ENCODE peak calls at places on chromosomes 6 and 20, in six cellular contexts. V is endothelial cell of umbilical vein, M is SK-N-SH, Y is PC-9, C is neuronal stem cell, O is neural progenitor cell. F is an unnamed sample.

GRCh38 chr6:42981866-42982265 is 2.5 kb upstream of the PPP2R5D start:
- DNase-seq in V (no peak), M (no peak), Y (no peak), C (no peak), O (no peak), F (no peak)

GRCh38 chr6:84791927-84792326 is 27.5 kb upstream of the TBX18 start:
- DNase-seq in V (no peak), M (no peak), Y (no peak), C (no peak), O (no peak), F (no peak)

GRCh38 chr6:138406443-138406842 is 2.4 kb downstream of the HEBP2 start:
- DNase-seq in V (no peak), M (no peak), Y (no peak), C (no peak), O (no peak), F (no peak)

GRCh38 chr6:31829633-31830492 is 2.3 kb downstream of the HSPA1B start:
- DNase-seq in V (peak), M (no peak), Y (no peak), C (peak), O (peak), F (peak)

GRCh38 chr6:42226251-42227143 is 8.8 kb upstream of the MRPS10 start:
- DNase-seq in V (no peak), M (no peak), Y (peak), C (no peak), O (no peak), F (peak)

GRCh38 chr20:19706463-19706862 is 51.6 kb upstream of the RIN2 start:
- DNase-seq in V (no peak), M (no peak), Y (no peak), C (no peak), O (no peak), F (no peak)

GRCh38 chr6:87675004-87675681 is 26.9 kb downstream of the AKIRIN2 start:
- DNase-seq in V (no peak), M (no peak), Y (no peak), C (no peak), O (no peak), F (no peak)

GRCh38 chr6:70280462-70280861 is 22.4 kb downstream of the COL9A1 start:
- DNase-seq in V (no peak), M (peak), Y (no peak), C (no peak), O (no peak), F (peak)

GRCh38 chr6:157912326-157912725 is 69.3 kb upstream of the SYNJ2 start:
- DNase-seq in V (peak), M (no peak), Y (no peak), C (no peak), O (no peak), F (peak)

GRCh38 chr6:31899882-31900722 is 1.8 kb downstream of the ZBTB12 start:
- DNase-seq in V (no peak), M (no peak), Y (no peak), C (no peak), O (no peak), F (no peak)

GRCh38 chr6:121670511-121670910 is 235.1 kb downstream of the GJA1 start:
- DNase-seq in V (no peak), M (no peak), Y (no peak), C (no peak), O (no peak), F (no peak)

GRCh38 chr6:135038335-135038734 is 16.3 kb downstream of the HBS1L start:
- DNase-seq in V (no peak), M (no peak), Y (no peak), C (no peak), O (no peak), F (no peak)

GRCh38 chr6:137304020-137304780 is 85.0 kb upstream of the IFNGR1 start:
- DNase-seq in V (no peak), M (no peak), Y (no peak), C (no peak), O (no peak), F (no peak)

GRCh38 chr6:17912521-17912920 is 74.9 kb downstream of the KIF13A start:
- DNase-seq in V (no peak), M (no peak), Y (no peak), C (no peak), O (no peak), F (no peak)

GRCh38 chr20:23446505-23446904 is 6.2 kb downstream of the CST11 start:
- DNase-seq in V (peak), M (peak), Y (no peak), C (peak), O (peak), F (peak)

GRCh38 chr6:32973934-32974333 is 5.5 kb downstream of the BRD2 start:
- DNase-seq in V (peak), M (peak), Y (peak), C (no peak), O (peak), F (peak)

GRCh38 chr6:2008383-2008976 is 236.9 kb downstream of the GMDS start:
- DNase-seq in V (no peak), M (no peak), Y (no peak), C (no peak), O (no peak), F (no peak)

GRCh38 chr6:30685977-30686907 is at the start of gene PPP1R18:
- DNase-seq in V (peak), M (peak), Y (peak), C (no peak), O (peak), F (peak)

GRCh38 chr6:138517635-138518034 is 18.3 kb upstream of the NHSL1 start:
- DNase-seq in V (peak), M (peak), Y (no peak), C (no peak), O (peak), F (peak)

GRCh38 chr6:46015119-46015968 is at the start of gene CLIC5:
- DNase-seq in V (no peak), M (peak), Y (peak), C (no peak), O (peak), F (peak)

GRCh38 chr20:5070570-5070969 is 49.2 kb downstream of the PCNA start:
- DNase-seq in V (no peak), M (no peak), Y (no peak), C (no peak), O (no peak), F (no peak)

GRCh38 chr20:54745780-54746179 is 270.4 kb downstream of the DOK5 start:
- DNase-seq in V (no peak), M (no peak), Y (no peak), C (no peak), O (no peak), F (no peak)

GRCh38 chr6:132892929-132893771 is 78.8 kb downstream of the RPS12 start:
- DNase-seq in V (no peak), M (peak), Y (no peak), C (no peak), O (no peak), F (no peak)

GRCh38 chr20:38089500-38089899 is 56.0 kb downstream of the RPRD1B start:
- DNase-seq in V (no peak), M (no peak), Y (no peak), C (no peak), O (no peak), F (no peak)

GRCh38 chr6:45187841-45188240 is 140.3 kb upstream of the RUNX2 start:
- DNase-seq in V (no peak), M (no peak), Y (no peak), C (no peak), O (no peak), F (no peak)

GRCh38 chr20:35315199-35316020 is 23.2 kb upstream of the FAM83C start:
- DNase-seq in V (no peak), M (no peak), Y (no peak), C (no peak), O (no peak), F (no peak)

GRCh38 chr6:39803872-39804271 is 11.7 kb downstream of the DAAM2 start:
- DNase-seq in V (no peak), M (no peak), Y (no peak), C (no peak), O (no peak), F (no peak)

GRCh38 chr20:3080939-3081388 is 3.6 kb downstream of the AVP start:
- DNase-seq in V (peak), M (no peak), Y (peak), C (no peak), O (no peak), F (no peak)

DNA sequence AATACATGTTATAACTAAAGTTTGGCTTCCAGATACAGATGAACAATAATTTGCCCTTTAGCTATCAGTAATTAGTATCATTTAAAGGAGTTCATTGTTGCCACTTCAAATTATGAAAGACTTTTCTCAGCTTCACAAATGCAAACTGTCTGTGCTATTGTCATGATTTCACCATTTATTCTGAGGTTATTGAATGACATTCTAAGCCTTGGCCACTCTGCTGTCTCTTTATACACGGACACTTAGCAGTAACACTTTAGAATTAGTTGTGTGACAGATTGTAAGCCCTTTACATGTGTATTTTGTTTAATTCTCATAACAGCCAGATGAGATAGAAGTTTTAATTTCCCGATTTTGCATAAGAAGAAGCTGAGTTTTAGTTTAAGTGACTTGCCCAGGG is 176.6 kb downstream of the SLC35F1 start:
- DNase-seq in V (no peak), M (no peak), Y (no peak), C (no peak), O (no peak), F (no peak)
- H3K4me2 ChIP-seq in V (no peak), M (no peak), Y (no peak), C (no peak), O (no peak), F (no peak)

DNA sequence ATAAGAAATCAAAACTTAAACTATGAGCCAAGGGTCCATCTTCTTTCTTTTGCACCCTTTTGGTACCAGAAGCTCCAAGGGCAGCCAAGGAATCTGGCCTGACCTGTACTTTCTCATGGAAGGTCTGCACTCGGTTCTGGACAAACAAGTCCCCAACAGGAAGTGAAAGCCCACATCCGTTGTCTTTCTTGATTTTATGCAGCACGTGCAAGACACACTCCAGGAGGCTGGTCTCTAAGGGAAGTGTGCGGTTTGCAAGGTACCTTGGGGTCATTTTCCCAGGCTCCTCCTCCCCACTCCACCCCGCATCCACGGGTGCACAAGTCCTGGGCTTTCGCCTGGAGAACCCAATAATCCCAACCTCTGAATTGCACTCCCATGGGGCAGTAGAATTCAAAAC is 101.9 kb downstream of the NFATC2 start:
- DNase-seq in V (no peak), M (no peak), Y (no peak), C (no peak), O (no peak), F (no peak)
- H3K4me3 ChIP-seq in V (no peak), M (no peak), Y (no peak), C (no peak), O (no peak), F (no peak)

DNA sequence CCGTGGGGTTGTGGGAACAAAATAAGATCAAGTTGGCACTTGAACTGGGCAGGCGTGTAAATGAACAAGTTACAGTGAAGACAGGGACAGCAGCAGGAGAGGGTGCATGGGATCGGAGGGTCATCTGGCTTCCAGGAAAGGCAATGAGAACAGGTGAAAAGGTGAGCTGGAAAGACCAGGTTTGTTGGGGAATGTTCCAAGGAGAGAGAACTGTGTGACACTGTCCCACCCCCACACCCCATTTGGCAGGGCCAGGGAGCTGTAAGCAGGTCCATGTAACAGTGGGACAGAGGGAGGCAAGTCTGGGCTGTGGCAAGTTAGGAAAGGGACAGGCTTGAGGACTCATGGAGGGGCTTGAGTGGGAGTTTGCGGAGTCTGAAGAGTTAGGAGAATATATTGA is 761 bp downstream of the SGK2 start:
- DNase-seq in V (no peak), M (no peak), Y (no peak), C (no peak), O (no peak), F (no peak)
- H3K4me2 ChIP-seq in V (no peak), M (no peak), Y (peak), C (no peak), O (no peak), F (peak)

GRCh38 chr20:31475472-31476312 is 604 bp downstream of the REM1 start:
- DNase-seq in V (no peak), M (no peak), Y (no peak), C (no peak), O (no peak), F (no peak)
- H3K4me3 ChIP-seq in V (no peak), M (peak), Y (no peak), C (no peak), O (peak), F (no peak)